ENCODE peak calls at places on chromosomes 4 and X, in seven cellular contexts. One of them, this sample, is unnamed.
A peak's percentile ranks its signal among the peaks of the same experiment; 100 is the strongest.

GRCh38 chrX:130097507-130098201 is 12.6 kb downstream of the ELF4 start:
- DNase-seq in PC-3: no peak
- DNase-seq in lung: no peak
- DNase-seq in ascending aorta: no peak
- DNase-seq in aorta: no peak
- DNase-seq in transverse colon: peak; percentile 74
- DNase-seq in colonic mucosa: peak; percentile 76
- DNase-seq in this sample: no peak

GRCh38 chrX:149720021-149720689 is 8.3 kb downstream of the MAGEA11 start:
- DNase-seq in PC-3: no peak
- DNase-seq in lung: no peak
- DNase-seq in ascending aorta: no peak
- DNase-seq in aorta: no peak
- DNase-seq in transverse colon: peak; percentile 6
- DNase-seq in colonic mucosa: peak; percentile 19
- DNase-seq in this sample: no peak

GRCh38 chr4:53651142-53651720 is 59.9 kb upstream of the LNX1 start:
- DNase-seq in PC-3: no peak
- DNase-seq in lung: no peak
- DNase-seq in ascending aorta: no peak
- DNase-seq in aorta: no peak
- DNase-seq in transverse colon: peak; percentile 80
- DNase-seq in colonic mucosa: peak; percentile 82
- DNase-seq in this sample: peak; percentile 37

GRCh38 chr4:71231073-71231752 is 107.6 kb upstream of the SLC4A4 start:
- DNase-seq in PC-3: no peak
- DNase-seq in lung: peak; percentile 90
- DNase-seq in ascending aorta: peak; percentile 92
- DNase-seq in aorta: peak; percentile 95
- DNase-seq in transverse colon: peak; percentile 81
- DNase-seq in colonic mucosa: peak; percentile 90
- DNase-seq in this sample: peak; percentile 90

GRCh38 chr4:112520598-112521122 is 4.7 kb upstream of the NEUROG2 start:
- DNase-seq in PC-3: no peak
- DNase-seq in lung: no peak
- DNase-seq in ascending aorta: no peak
- DNase-seq in aorta: no peak
- DNase-seq in transverse colon: no peak
- DNase-seq in colonic mucosa: no peak
- DNase-seq in this sample: no peak

GRCh38 chrX:46559062-46559461 is 13.8 kb upstream of the ZNF674 start:
- DNase-seq in PC-3: no peak
- DNase-seq in lung: no peak
- DNase-seq in ascending aorta: no peak
- DNase-seq in aorta: no peak
- DNase-seq in transverse colon: no peak
- DNase-seq in colonic mucosa: no peak
- DNase-seq in this sample: peak; percentile 24

GRCh38 chr4:38464328-38464727 is 199.7 kb upstream of the KLF3 start:
- DNase-seq in PC-3: no peak
- DNase-seq in lung: no peak
- DNase-seq in ascending aorta: no peak
- DNase-seq in aorta: no peak
- DNase-seq in transverse colon: no peak
- DNase-seq in colonic mucosa: no peak
- DNase-seq in this sample: no peak

GRCh38 chr4:57442834-57443291 is 332.7 kb upstream of the IGFBP7 start:
- DNase-seq in PC-3: peak; percentile 78
- DNase-seq in lung: no peak
- DNase-seq in ascending aorta: no peak
- DNase-seq in aorta: no peak
- DNase-seq in transverse colon: peak; percentile 41
- DNase-seq in colonic mucosa: peak; percentile 24
- DNase-seq in this sample: peak; percentile 38

GRCh38 chr4:56870927-56871326 is 36.8 kb upstream of the REST start:
- DNase-seq in PC-3: no peak
- DNase-seq in lung: no peak
- DNase-seq in ascending aorta: peak; percentile 3
- DNase-seq in aorta: no peak
- DNase-seq in transverse colon: no peak
- DNase-seq in colonic mucosa: no peak
- DNase-seq in this sample: no peak

GRCh38 chr4:163693211-163693610 is 198.7 kb downstream of the TMA16 start:
- DNase-seq in PC-3: peak; percentile 64
- DNase-seq in lung: no peak
- DNase-seq in ascending aorta: no peak
- DNase-seq in aorta: no peak
- DNase-seq in transverse colon: no peak
- DNase-seq in colonic mucosa: no peak
- DNase-seq in this sample: no peak

GRCh38 chr4:83334425-83335241 is at the start of gene HPSE:
- DNase-seq in PC-3: peak; percentile 76
- DNase-seq in lung: peak; percentile 93
- DNase-seq in ascending aorta: peak; percentile 91
- DNase-seq in aorta: peak; percentile 93
- DNase-seq in transverse colon: peak; percentile 95
- DNase-seq in colonic mucosa: peak; percentile 96
- DNase-seq in this sample: peak; percentile 84

GRCh38 chrX:146967296-146967695 is 152.8 kb upstream of the CXorf51A start:
- DNase-seq in PC-3: no peak
- DNase-seq in lung: no peak
- DNase-seq in ascending aorta: no peak
- DNase-seq in aorta: no peak
- DNase-seq in transverse colon: no peak
- DNase-seq in colonic mucosa: no peak
- DNase-seq in this sample: no peak

GRCh38 chrX:29787666-29788065 is 427.7 kb upstream of the MAGEB2 start:
- DNase-seq in PC-3: no peak
- DNase-seq in lung: no peak
- DNase-seq in ascending aorta: no peak
- DNase-seq in aorta: no peak
- DNase-seq in transverse colon: no peak
- DNase-seq in colonic mucosa: no peak
- DNase-seq in this sample: no peak

GRCh38 chr4:80249144-80249543 is 17.3 kb upstream of the FGF5 start:
- DNase-seq in PC-3: no peak
- DNase-seq in lung: no peak
- DNase-seq in ascending aorta: no peak
- DNase-seq in aorta: no peak
- DNase-seq in transverse colon: no peak
- DNase-seq in colonic mucosa: no peak
- DNase-seq in this sample: no peak

GRCh38 chr4:6375620-6376295 is 96.7 kb downstream of the PPP2R2C start:
- DNase-seq in PC-3: no peak
- DNase-seq in lung: no peak
- DNase-seq in ascending aorta: no peak
- DNase-seq in aorta: peak; percentile 12
- DNase-seq in transverse colon: no peak
- DNase-seq in colonic mucosa: no peak
- DNase-seq in this sample: no peak

GRCh38 chr4:6378493-6379445 is 93.6 kb downstream of the PPP2R2C start:
- DNase-seq in PC-3: no peak
- DNase-seq in lung: no peak
- DNase-seq in ascending aorta: no peak
- DNase-seq in aorta: peak; percentile 33
- DNase-seq in transverse colon: no peak
- DNase-seq in colonic mucosa: no peak
- DNase-seq in this sample: peak; percentile 6

GRCh38 chr4:6380746-6381411 is 91.5 kb downstream of the PPP2R2C start:
- DNase-seq in PC-3: no peak
- DNase-seq in lung: no peak
- DNase-seq in ascending aorta: no peak
- DNase-seq in aorta: peak; percentile 29
- DNase-seq in transverse colon: no peak
- DNase-seq in colonic mucosa: no peak
- DNase-seq in this sample: peak; percentile 10

GRCh38 chr4:6379787-6380745 is 92.3 kb downstream of the PPP2R2C start:
- DNase-seq in PC-3: no peak
- DNase-seq in lung: no peak
- DNase-seq in ascending aorta: no peak
- DNase-seq in aorta: peak; percentile 34
- DNase-seq in transverse colon: no peak
- DNase-seq in colonic mucosa: no peak
- DNase-seq in this sample: peak; percentile 9

GRCh38 chr4:6377626-6378492 is 94.6 kb downstream of the PPP2R2C start:
- DNase-seq in PC-3: no peak
- DNase-seq in lung: no peak
- DNase-seq in ascending aorta: no peak
- DNase-seq in aorta: peak; percentile 26
- DNase-seq in transverse colon: no peak
- DNase-seq in colonic mucosa: no peak
- DNase-seq in this sample: peak; percentile 8
- H3K27ac ChIP-seq in PC-3: no peak overlapping the region
- H3K27ac ChIP-seq in lung: no peak overlapping the region
- H3K27ac ChIP-seq in ascending aorta: no peak overlapping the region
- H3K27ac ChIP-seq in aorta: no peak overlapping the region
- H3K27ac ChIP-seq in transverse colon: no peak overlapping the region
- H3K27ac ChIP-seq in colonic mucosa: no peak overlapping the region
- H3K27ac ChIP-seq in this sample: no peak overlapping the region

GRCh38 chr4:48093949-48094550 is 40.0 kb downstream of the TXK start:
- DNase-seq in PC-3: peak; percentile 84
- DNase-seq in lung: no peak
- DNase-seq in ascending aorta: no peak
- DNase-seq in aorta: no peak
- DNase-seq in transverse colon: peak; percentile 68
- DNase-seq in colonic mucosa: peak; percentile 57
- DNase-seq in this sample: no peak
- H3K4me3 ChIP-seq in PC-3: no peak overlapping the region
- H3K4me3 ChIP-seq in lung: no peak overlapping the region
- H3K4me3 ChIP-seq in ascending aorta: no peak overlapping the region
- H3K4me3 ChIP-seq in aorta: no peak overlapping the region
- H3K4me3 ChIP-seq in transverse colon: no peak overlapping the region
- H3K4me3 ChIP-seq in colonic mucosa: no peak overlapping the region
- H3K4me3 ChIP-seq in this sample: no peak overlapping the region

GRCh38 chr4:176988226-176988625 is 195.5 kb upstream of the VEGFC start:
- DNase-seq in PC-3: peak; percentile 96
- DNase-seq in lung: no peak
- DNase-seq in ascending aorta: no peak
- DNase-seq in aorta: no peak
- DNase-seq in transverse colon: no peak
- DNase-seq in colonic mucosa: no peak
- DNase-seq in this sample: no peak
- H3K27ac ChIP-seq in PC-3: peak overlapping the region; percentile 97
- H3K27ac ChIP-seq in lung: no peak overlapping the region
- H3K27ac ChIP-seq in ascending aorta: no peak overlapping the region
- H3K27ac ChIP-seq in aorta: no peak overlapping the region
- H3K27ac ChIP-seq in transverse colon: no peak overlapping the region
- H3K27ac ChIP-seq in colonic mucosa: no peak overlapping the region
- H3K27ac ChIP-seq in this sample: no peak overlapping the region

GRCh38 chrX:137549846-137550534 is 15.9 kb upstream of the ZIC3 start:
- DNase-seq in PC-3: no peak
- DNase-seq in lung: no peak
- DNase-seq in ascending aorta: no peak
- DNase-seq in aorta: no peak
- DNase-seq in transverse colon: no peak
- DNase-seq in colonic mucosa: no peak
- DNase-seq in this sample: no peak

GRCh38 chrX:137549073-137549472 is 16.9 kb upstream of the ZIC3 start:
- DNase-seq in PC-3: no peak
- DNase-seq in lung: no peak
- DNase-seq in ascending aorta: no peak
- DNase-seq in aorta: no peak
- DNase-seq in transverse colon: no peak
- DNase-seq in colonic mucosa: no peak
- DNase-seq in this sample: no peak

GRCh38 chrX:137548261-137548660 is 17.7 kb upstream of the ZIC3 start:
- DNase-seq in PC-3: no peak
- DNase-seq in lung: no peak
- DNase-seq in ascending aorta: no peak
- DNase-seq in aorta: no peak
- DNase-seq in transverse colon: no peak
- DNase-seq in colonic mucosa: no peak
- DNase-seq in this sample: no peak

GRCh38 chrX:137547291-137547690 is 18.6 kb upstream of the ZIC3 start:
- DNase-seq in PC-3: no peak
- DNase-seq in lung: no peak
- DNase-seq in ascending aorta: no peak
- DNase-seq in aorta: no peak
- DNase-seq in transverse colon: no peak
- DNase-seq in colonic mucosa: no peak
- DNase-seq in this sample: no peak

GRCh38 chrX:137550561-137551305 is 15.2 kb upstream of the ZIC3 start:
- DNase-seq in PC-3: no peak
- DNase-seq in lung: no peak
- DNase-seq in ascending aorta: no peak
- DNase-seq in aorta: no peak
- DNase-seq in transverse colon: no peak
- DNase-seq in colonic mucosa: no peak
- DNase-seq in this sample: no peak
- H3K4me3 ChIP-seq in PC-3: no peak overlapping the region
- H3K4me3 ChIP-seq in lung: no peak overlapping the region
- H3K4me3 ChIP-seq in ascending aorta: peak overlapping the region; percentile 31
- H3K4me3 ChIP-seq in aorta: no peak overlapping the region
- H3K4me3 ChIP-seq in transverse colon: peak overlapping the region; percentile 20
- H3K4me3 ChIP-seq in colonic mucosa: no peak overlapping the region
- H3K4me3 ChIP-seq in this sample: peak overlapping the region; percentile 42

DNA sequence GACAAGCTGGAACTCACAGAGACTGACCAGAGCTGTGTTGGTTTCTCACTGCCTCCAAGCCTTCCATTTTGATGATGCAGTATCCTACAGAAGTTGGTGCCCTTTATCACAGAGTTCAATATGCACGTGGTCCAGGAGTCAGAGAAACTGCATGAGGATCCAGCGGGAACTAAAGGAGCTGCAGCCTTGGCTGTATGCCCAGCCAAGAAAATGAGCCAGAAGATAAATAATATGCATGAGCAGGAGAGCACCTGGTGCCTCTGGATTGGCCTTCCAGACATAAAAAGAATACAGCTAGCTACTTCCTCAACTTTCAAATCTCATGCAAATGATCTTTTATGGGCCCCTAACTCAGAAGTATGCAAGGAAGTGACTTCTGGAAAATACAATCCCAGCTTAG is 44.3 kb upstream of the DCLK2 start:
- DNase-seq in PC-3: peak; percentile 31
- DNase-seq in lung: no peak
- DNase-seq in ascending aorta: no peak
- DNase-seq in aorta: no peak
- DNase-seq in transverse colon: peak; percentile 53
- DNase-seq in colonic mucosa: peak; percentile 77
- DNase-seq in this sample: no peak
- H3K27ac ChIP-seq in PC-3: no peak overlapping the region
- H3K27ac ChIP-seq in lung: no peak overlapping the region
- H3K27ac ChIP-seq in ascending aorta: no peak overlapping the region
- H3K27ac ChIP-seq in aorta: no peak overlapping the region
- H3K27ac ChIP-seq in transverse colon: no peak overlapping the region
- H3K27ac ChIP-seq in colonic mucosa: no peak overlapping the region
- H3K27ac ChIP-seq in this sample: no peak overlapping the region

This sample was measured in left ventricle myocardium inferior.